ENCODE peak calls at places on chromosomes 7 and 10, in eight cellular contexts. One of them, this sample, is unnamed.

GRCh38 chr7:2468227-2468626 is 8.0 kb downstream of the GRIFIN start:
- DNase-seq in fibroblast of mammary gland: no peak
- DNase-seq in SJSA1: no peak
- DNase-seq in AG09309: no peak
- DNase-seq in GM12864: no peak
- DNase-seq in NB4: no peak
- DNase-seq in frontal cortex: no peak
- DNase-seq in cardiac muscle cell: no peak
- DNase-seq in this sample: no peak

GRCh38 chr10:93080350-93081046 is 6.8 kb downstream of the CYP26A1 start:
- DNase-seq in cardiac muscle cell: peak
- DNase-seq in GM12864: no peak
- DNase-seq in SJSA1: peak
- DNase-seq in AG09309: peak
- DNase-seq in fibroblast of mammary gland: peak
- DNase-seq in frontal cortex: peak
- DNase-seq in NB4: peak
- DNase-seq in this sample: no peak

GRCh38 chr7:155460926-155461613 is 3.1 kb downstream of the EN2 start:
- DNase-seq in SJSA1: no peak
- DNase-seq in cardiac muscle cell: no peak
- DNase-seq in fibroblast of mammary gland: no peak
- DNase-seq in GM12864: no peak
- DNase-seq in AG09309: no peak
- DNase-seq in frontal cortex: no peak
- DNase-seq in NB4: no peak
- DNase-seq in this sample: no peak

GRCh38 chr10:102593074-102593803 is 51.0 kb upstream of the TRIM8 start:
- DNase-seq in AG09309: no peak
- DNase-seq in GM12864: no peak
- DNase-seq in SJSA1: peak
- DNase-seq in cardiac muscle cell: no peak
- DNase-seq in fibroblast of mammary gland: peak
- DNase-seq in NB4: peak
- DNase-seq in frontal cortex: no peak
- DNase-seq in this sample: peak

GRCh38 chr7:98203964-98204605 is 7.2 kb upstream of the BHLHA15 start:
- DNase-seq in frontal cortex: no peak
- DNase-seq in AG09309: no peak
- DNase-seq in GM12864: no peak
- DNase-seq in NB4: no peak
- DNase-seq in cardiac muscle cell: no peak
- DNase-seq in SJSA1: no peak
- DNase-seq in fibroblast of mammary gland: no peak
- DNase-seq in this sample: peak

GRCh38 chr7:55309040-55309991 is 55.8 kb upstream of the LANCL2 start:
- DNase-seq in NB4: peak
- DNase-seq in GM12864: peak
- DNase-seq in AG09309: no peak
- DNase-seq in frontal cortex: no peak
- DNase-seq in cardiac muscle cell: no peak
- DNase-seq in SJSA1: no peak
- DNase-seq in fibroblast of mammary gland: no peak
- DNase-seq in this sample: no peak

GRCh38 chr10:44883581-44884331 is 27.4 kb upstream of the TMEM72 start:
- DNase-seq in AG09309: no peak
- DNase-seq in GM12864: no peak
- DNase-seq in frontal cortex: no peak
- DNase-seq in cardiac muscle cell: no peak
- DNase-seq in SJSA1: no peak
- DNase-seq in fibroblast of mammary gland: no peak
- DNase-seq in NB4: no peak
- DNase-seq in this sample: no peak

GRCh38 chr7:76359111-76359986 is 558 bp upstream of the YWHAG start:
- DNase-seq in GM12864: peak
- DNase-seq in AG09309: peak
- DNase-seq in NB4: peak
- DNase-seq in fibroblast of mammary gland: peak
- DNase-seq in SJSA1: peak
- DNase-seq in frontal cortex: peak
- DNase-seq in cardiac muscle cell: peak
- DNase-seq in this sample: peak

GRCh38 chr7:112272921-112273561 is 66.5 kb downstream of the ZNF277 start:
- DNase-seq in SJSA1: no peak
- DNase-seq in cardiac muscle cell: peak
- DNase-seq in fibroblast of mammary gland: peak
- DNase-seq in NB4: peak
- DNase-seq in AG09309: no peak
- DNase-seq in frontal cortex: no peak
- DNase-seq in GM12864: no peak
- DNase-seq in this sample: peak

GRCh38 chr7:77368974-77369373 is 47.2 kb downstream of the GSAP start:
- DNase-seq in SJSA1: no peak
- DNase-seq in frontal cortex: no peak
- DNase-seq in fibroblast of mammary gland: peak
- DNase-seq in GM12864: no peak
- DNase-seq in cardiac muscle cell: peak
- DNase-seq in NB4: peak
- DNase-seq in AG09309: no peak
- DNase-seq in this sample: no peak

GRCh38 chr7:150947761-150948680 is 30.1 kb downstream of the KCNH2 start:
- DNase-seq in NB4: peak
- DNase-seq in AG09309: no peak
- DNase-seq in cardiac muscle cell: no peak
- DNase-seq in fibroblast of mammary gland: no peak
- DNase-seq in SJSA1: no peak
- DNase-seq in frontal cortex: no peak
- DNase-seq in GM12864: no peak
- DNase-seq in this sample: peak